ENCODE peak calls at places on chromosome 1, in nine cellular contexts. One of them, this sample, is unnamed.
A peak's percentile ranks its signal among the peaks of the same experiment; 100 is the strongest.

GRCh38 chr1:3020263-3020909 is 881 bp upstream of the ACTRT2 start:
- DNase-seq in ovary: no peak
- DNase-seq in A549: no peak
- DNase-seq in HepG2: no peak
- DNase-seq in stomach: no peak
- DNase-seq in sigmoid colon: peak; percentile 39
- DNase-seq in suprapubic skin: no peak
- DNase-seq in SK-N-SH: no peak
- DNase-seq in transverse colon: peak; percentile 6
- DNase-seq in this sample: no peak

GRCh38 chr1:206979379-206980043 is 9.3 kb upstream of the FCAMR start:
- DNase-seq in ovary: no peak
- DNase-seq in A549: peak; percentile 34
- DNase-seq in HepG2: peak; percentile 40
- DNase-seq in stomach: no peak
- DNase-seq in transverse colon: no peak
- DNase-seq in suprapubic skin: no peak
- DNase-seq in SK-N-SH: no peak
- DNase-seq in sigmoid colon: no peak
- DNase-seq in this sample: peak; percentile 48

GRCh38 chr1:149885364-149886111 is 13.8 kb upstream of the BOLA1 start:
- DNase-seq in SK-N-SH: peak; percentile 54
- DNase-seq in stomach: peak; percentile 93
- DNase-seq in HepG2: peak; percentile 88
- DNase-seq in sigmoid colon: peak; percentile 94
- DNase-seq in A549: peak; percentile 62
- DNase-seq in suprapubic skin: peak; percentile 93
- DNase-seq in ovary: peak; percentile 89
- DNase-seq in transverse colon: peak; percentile 86
- DNase-seq in this sample: peak; percentile 90

GRCh38 chr1:165187020-165187628 is 169.4 kb downstream of the LMX1A start:
- DNase-seq in sigmoid colon: no peak
- DNase-seq in SK-N-SH: no peak
- DNase-seq in stomach: no peak
- DNase-seq in HepG2: no peak
- DNase-seq in suprapubic skin: no peak
- DNase-seq in ovary: no peak
- DNase-seq in transverse colon: no peak
- DNase-seq in A549: no peak
- DNase-seq in this sample: no peak

GRCh38 chr1:21662426-21663250 is 6.5 kb downstream of the RAP1GAP start:
- DNase-seq in HepG2: no peak
- DNase-seq in transverse colon: no peak
- DNase-seq in SK-N-SH: no peak
- DNase-seq in suprapubic skin: peak; percentile 29
- DNase-seq in sigmoid colon: peak; percentile 11
- DNase-seq in A549: no peak
- DNase-seq in ovary: no peak
- DNase-seq in stomach: peak; percentile 10
- DNase-seq in this sample: no peak

GRCh38 chr1:60170709-60171108 is 97.1 kb upstream of the C1orf87 start:
- DNase-seq in transverse colon: no peak
- DNase-seq in sigmoid colon: no peak
- DNase-seq in SK-N-SH: no peak
- DNase-seq in A549: no peak
- DNase-seq in suprapubic skin: no peak
- DNase-seq in HepG2: no peak
- DNase-seq in stomach: no peak
- DNase-seq in ovary: no peak
- DNase-seq in this sample: no peak

GRCh38 chr1:59692591-59692990 is 122.2 kb upstream of the HOOK1 start:
- DNase-seq in suprapubic skin: no peak
- DNase-seq in A549: no peak
- DNase-seq in transverse colon: no peak
- DNase-seq in sigmoid colon: no peak
- DNase-seq in ovary: no peak
- DNase-seq in HepG2: no peak
- DNase-seq in stomach: no peak
- DNase-seq in SK-N-SH: peak; percentile 59
- DNase-seq in this sample: no peak

GRCh38 chr1:186374313-186375151 is 521 bp downstream of the TPR start:
- DNase-seq in sigmoid colon: no peak
- DNase-seq in SK-N-SH: peak; percentile 31
- DNase-seq in A549: peak; percentile 18
- DNase-seq in HepG2: peak; percentile 54
- DNase-seq in transverse colon: peak; percentile 34
- DNase-seq in suprapubic skin: no peak
- DNase-seq in ovary: no peak
- DNase-seq in stomach: peak; percentile 33
- DNase-seq in this sample: no peak

GRCh38 chr1:216958569-216958968 is 235.3 kb upstream of the ESRRG start:
- DNase-seq in transverse colon: no peak
- DNase-seq in sigmoid colon: no peak
- DNase-seq in SK-N-SH: no peak
- DNase-seq in ovary: no peak
- DNase-seq in suprapubic skin: no peak
- DNase-seq in stomach: no peak
- DNase-seq in A549: no peak
- DNase-seq in HepG2: no peak
- DNase-seq in this sample: no peak

GRCh38 chr1:24048205-24048869 is 63.6 kb downstream of the MYOM3 start:
- DNase-seq in ovary: peak; percentile 12
- DNase-seq in suprapubic skin: no peak
- DNase-seq in transverse colon: no peak
- DNase-seq in stomach: no peak
- DNase-seq in HepG2: no peak
- DNase-seq in SK-N-SH: no peak
- DNase-seq in A549: no peak
- DNase-seq in sigmoid colon: peak; percentile 37
- DNase-seq in this sample: no peak

GRCh38 chr1:3221112-3222041 is 152.4 kb downstream of the PRDM16 start:
- DNase-seq in transverse colon: no peak
- DNase-seq in stomach: no peak
- DNase-seq in HepG2: no peak
- DNase-seq in sigmoid colon: no peak
- DNase-seq in SK-N-SH: no peak
- DNase-seq in suprapubic skin: no peak
- DNase-seq in A549: no peak
- DNase-seq in ovary: no peak
- DNase-seq in this sample: no peak

GRCh38 chr1:43835141-43836021 is 98.2 kb upstream of the ARTN start:
- DNase-seq in ovary: no peak
- DNase-seq in stomach: no peak
- DNase-seq in sigmoid colon: no peak
- DNase-seq in suprapubic skin: no peak
- DNase-seq in SK-N-SH: peak; percentile 51
- DNase-seq in A549: no peak
- DNase-seq in transverse colon: no peak
- DNase-seq in HepG2: no peak
- DNase-seq in this sample: no peak

GRCh38 chr1:94322696-94323095 is 85.3 kb upstream of the ARHGAP29 start:
- DNase-seq in SK-N-SH: no peak
- DNase-seq in A549: peak; percentile 25
- DNase-seq in sigmoid colon: no peak
- DNase-seq in ovary: no peak
- DNase-seq in stomach: no peak
- DNase-seq in suprapubic skin: no peak
- DNase-seq in HepG2: no peak
- DNase-seq in transverse colon: no peak
- DNase-seq in this sample: no peak

GRCh38 chr1:75587692-75588091 is 23.2 kb downstream of the SLC44A5 start:
- DNase-seq in transverse colon: no peak
- DNase-seq in HepG2: no peak
- DNase-seq in stomach: no peak
- DNase-seq in sigmoid colon: no peak
- DNase-seq in A549: no peak
- DNase-seq in ovary: no peak
- DNase-seq in SK-N-SH: no peak
- DNase-seq in suprapubic skin: no peak
- DNase-seq in this sample: no peak

GRCh38 chr1:17016317-17016661 is 4.6 kb upstream of the ATP13A2 start:
- DNase-seq in HepG2: no peak
- DNase-seq in transverse colon: no peak
- DNase-seq in SK-N-SH: no peak
- DNase-seq in A549: no peak
- DNase-seq in suprapubic skin: peak; percentile 24
- DNase-seq in stomach: no peak
- DNase-seq in sigmoid colon: no peak
- DNase-seq in ovary: no peak
- DNase-seq in this sample: no peak
- TF ChIP-seq EP300 in HepG2: no peak
- TF ChIP-seq EP300 in transverse colon: no peak
- TF ChIP-seq EP300 in SK-N-SH: no peak
- TF ChIP-seq EP300 in A549: no peak
- TF ChIP-seq EP300 in suprapubic skin: no peak
- TF ChIP-seq EP300 in stomach: no peak
- TF ChIP-seq EP300 in sigmoid colon: no peak
- TF ChIP-seq EP300 in ovary: no peak
- TF ChIP-seq EP300 in this sample: no peak

DNA sequence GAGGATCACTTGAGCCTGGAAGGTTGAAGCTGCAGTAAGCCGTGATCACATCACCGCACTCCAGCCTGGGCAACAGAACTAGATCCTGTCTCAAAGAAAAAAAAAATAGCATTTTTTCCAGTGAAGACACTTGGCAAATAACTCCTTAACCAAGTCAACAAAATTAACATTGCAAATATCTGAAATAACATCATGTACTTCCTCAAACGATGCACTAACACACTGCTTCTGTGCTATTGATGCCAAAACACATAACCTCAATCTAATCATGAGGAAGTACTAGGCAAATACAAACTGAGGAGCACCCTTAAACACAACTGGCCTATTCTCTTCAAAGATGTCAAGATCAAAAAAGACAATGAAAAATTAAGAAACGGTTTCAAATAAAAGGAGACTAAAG is 32.3 kb downstream of the PABPC4 start:
- DNase-seq in HepG2: no peak
- DNase-seq in suprapubic skin: no peak
- DNase-seq in SK-N-SH: no peak
- DNase-seq in ovary: no peak
- DNase-seq in A549: no peak
- DNase-seq in sigmoid colon: no peak
- DNase-seq in stomach: no peak
- DNase-seq in transverse colon: no peak
- DNase-seq in this sample: no peak
- TF ChIP-seq EP300 in HepG2: no peak
- TF ChIP-seq EP300 in suprapubic skin: no peak
- TF ChIP-seq EP300 in SK-N-SH: no peak
- TF ChIP-seq EP300 in ovary: no peak
- TF ChIP-seq EP300 in A549: no peak
- TF ChIP-seq EP300 in sigmoid colon: no peak
- TF ChIP-seq EP300 in stomach: no peak
- TF ChIP-seq EP300 in transverse colon: no peak
- TF ChIP-seq EP300 in this sample: no peak

DNA sequence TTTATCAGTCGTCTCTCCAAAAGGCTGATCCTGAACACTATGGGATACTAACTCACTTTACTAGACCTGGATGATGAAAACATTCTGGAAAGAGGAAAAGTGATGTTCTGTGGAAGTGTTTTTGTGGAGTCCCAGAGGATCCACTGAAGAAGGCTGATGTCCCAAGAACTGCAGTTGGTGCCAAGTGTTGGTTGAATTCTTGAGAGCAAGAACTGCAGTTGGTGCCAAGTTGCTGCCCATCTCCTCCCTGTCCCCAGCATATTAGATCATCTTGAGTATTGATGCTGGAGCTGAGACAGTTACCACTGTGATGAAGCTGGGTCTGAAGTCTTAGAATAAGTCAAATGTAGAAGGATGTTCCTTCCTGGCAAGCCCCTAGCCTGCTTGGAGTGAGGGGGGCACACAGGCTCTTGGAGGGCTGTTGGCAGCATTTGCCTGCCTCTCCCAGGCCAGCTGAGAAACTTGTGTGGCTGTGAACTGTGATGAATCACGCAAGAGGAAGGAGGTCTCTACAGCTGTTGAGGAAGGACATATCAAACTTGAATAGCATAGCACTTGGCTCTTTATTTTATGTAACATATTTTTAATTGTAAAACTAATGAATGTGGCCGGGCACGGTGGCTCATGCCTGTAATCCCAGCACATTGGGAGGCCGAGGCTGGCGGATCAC is 48.1 kb downstream of the DNAJC6 start:
- DNase-seq in suprapubic skin: no peak
- DNase-seq in HepG2: no peak
- DNase-seq in transverse colon: no peak
- DNase-seq in ovary: no peak
- DNase-seq in SK-N-SH: no peak
- DNase-seq in A549: no peak
- DNase-seq in sigmoid colon: no peak
- DNase-seq in stomach: no peak
- DNase-seq in this sample: no peak
- TF ChIP-seq EP300 in suprapubic skin: no peak
- TF ChIP-seq EP300 in HepG2: no peak
- TF ChIP-seq EP300 in transverse colon: no peak
- TF ChIP-seq EP300 in ovary: no peak
- TF ChIP-seq EP300 in SK-N-SH: no peak
- TF ChIP-seq EP300 in A549: no peak
- TF ChIP-seq EP300 in sigmoid colon: no peak
- TF ChIP-seq EP300 in stomach: no peak
- TF ChIP-seq EP300 in this sample: no peak

DNA sequence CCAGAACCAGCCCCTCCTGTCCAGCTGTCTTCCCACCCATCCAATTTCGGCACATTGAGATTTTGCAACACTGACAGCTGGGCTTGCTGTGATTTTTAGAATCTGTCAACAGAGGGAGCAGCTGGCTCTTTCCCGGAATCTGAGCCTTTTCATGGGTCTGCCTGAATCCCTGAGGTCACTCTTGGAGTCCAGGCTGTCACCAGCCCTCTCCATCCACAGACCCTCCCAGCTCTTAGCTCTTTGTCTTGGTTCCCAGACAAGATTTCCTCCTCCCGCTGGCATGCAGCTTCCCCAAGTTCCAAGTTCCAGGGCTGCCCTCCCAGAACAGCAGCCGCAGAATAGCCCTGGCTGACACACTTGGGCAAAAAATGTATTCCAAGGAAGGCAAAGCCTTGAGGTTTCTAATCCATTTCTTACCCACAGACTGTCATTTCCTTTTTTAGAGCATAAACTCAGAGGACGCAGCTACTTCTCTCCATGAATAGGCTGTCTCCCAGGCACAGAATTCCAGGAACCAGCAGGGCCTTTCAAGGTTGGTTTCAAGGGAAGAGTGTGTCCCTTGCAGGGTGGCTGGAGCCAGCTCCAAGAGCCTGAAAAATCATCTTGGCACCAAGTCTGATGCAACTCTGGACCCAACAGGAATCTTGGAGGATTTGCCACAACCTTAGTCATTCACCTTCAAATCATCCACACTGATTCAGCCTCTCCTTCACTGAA is 7.1 kb upstream of the TMEM61 start:
- DNase-seq in suprapubic skin: no peak
- DNase-seq in SK-N-SH: peak; percentile 65
- DNase-seq in A549: peak; percentile 44
- DNase-seq in HepG2: peak; percentile 40
- DNase-seq in ovary: no peak
- DNase-seq in stomach: peak; percentile 35
- DNase-seq in sigmoid colon: no peak
- DNase-seq in transverse colon: no peak
- DNase-seq in this sample: peak; percentile 24
- TF ChIP-seq EP300 in suprapubic skin: no peak
- TF ChIP-seq EP300 in SK-N-SH: no peak
- TF ChIP-seq EP300 in A549: no peak
- TF ChIP-seq EP300 in HepG2: no peak
- TF ChIP-seq EP300 in ovary: no peak
- TF ChIP-seq EP300 in stomach: peak; percentile 21
- TF ChIP-seq EP300 in sigmoid colon: no peak
- TF ChIP-seq EP300 in transverse colon: no peak
- TF ChIP-seq EP300 in this sample: no peak